ENCODE peak calls at places on chromosomes 1 and 21, in four cellular contexts. O is A172, M is adrenal gland, B is NCI-H1694. L is an unnamed sample.

GRCh38 chr21:34906401-34906800 is 142.7 kb downstream of the RUNX1 start:
- DNase-seq in O (no peak), M (no peak), B (no peak), L (no peak)

GRCh38 chr1:30232288-30232899 is 491.0 kb downstream of the MATN1 start:
- DNase-seq in O (no peak), M (no peak), B (no peak), L (no peak)

GRCh38 chr21:22791986-22792560 is 1793.9 kb downstream of the NCAM2 start:
- DNase-seq in O (peak), M (peak), B (peak), L (peak)

GRCh38 chr21:44572959-44573583 is 458 bp upstream of the KRTAP10-4 start:
- DNase-seq in O (peak), M (no peak), B (no peak), L (peak)

GRCh38 chr1:157141212-157141855 is 3.1 kb upstream of the ETV3 start:
- DNase-seq in O (no peak), M (no peak), B (no peak), L (no peak)

GRCh38 chr21:31503939-31504338 is 155.6 kb upstream of the SOD1 start:
- DNase-seq in O (no peak), M (no peak), B (no peak), L (no peak)

GRCh38 chr1:224543453-224543852 is 72.7 kb upstream of the CNIH3 start:
- DNase-seq in O (peak), M (no peak), B (no peak), L (no peak)

GRCh38 chr1:150832597-150832996 is 24.5 kb upstream of the CTSK start:
- DNase-seq in O (no peak), M (no peak), B (no peak), L (no peak)

GRCh38 chr1:228902781-228903572 is 167.7 kb downstream of the RHOU start:
- DNase-seq in O (peak), M (peak), B (peak), L (peak)

GRCh38 chr1:218476385-218476784 is 131.2 kb downstream of the TGFB2 start:
- DNase-seq in O (peak), M (no peak), B (no peak), L (peak)

GRCh38 chr1:6271001-6271400 is 10.1 kb upstream of the GPR153 start:
- DNase-seq in O (no peak), M (no peak), B (no peak), L (no peak)

GRCh38 chr1:84853743-84854721 is 39.0 kb downstream of the LPAR3 start:
- DNase-seq in O (peak), M (no peak), B (no peak), L (peak)

GRCh38 chr21:29125199-29125598 is 5.2 kb upstream of the MAP3K7CL start:
- DNase-seq in O (no peak), M (no peak), B (no peak), L (no peak)

GRCh38 chr21:45004481-45005263 is 64.8 kb downstream of the SLX9 start:
- DNase-seq in O (peak), M (no peak), B (no peak), L (no peak)

GRCh38 chr1:15684468-15685283 is 556 bp downstream of the PLEKHM2 start:
- DNase-seq in O (no peak), M (peak), B (no peak), L (peak)

GRCh38 chr1:246705368-246705767 is 18.8 kb upstream of the SCCPDH start:
- DNase-seq in O (peak), M (no peak), B (no peak), L (peak)

GRCh38 chr1:70211536-70211935 is 6.2 kb upstream of the LRRC40 start:
- DNase-seq in O (no peak), M (no peak), B (no peak), L (no peak)

GRCh38 chr1:37989381-37989930 is 366 bp downstream of the SF3A3 start:
- DNase-seq in O (peak), M (peak), B (no peak), L (peak)

L was measured in Caki2.